ENCODE peak calls at places on chromosome 17, in nine cellular contexts. N, K, M, T, Q, J, Y, V and Z are unnamed samples.

GRCh38 chr17:45758544-45758943 is 25.6 kb upstream of the CRHR1 start:
- DNase-seq in N (no peak), K (no peak), M (no peak), T (no peak), Q (no peak), J (no peak), Y (no peak), V (no peak), Z (no peak)

GRCh38 chr17:31392002-31392855 is 754 bp downstream of the RAB11FIP4 start:
- DNase-seq in N (no peak), K (no peak), M (no peak), T (no peak), Q (no peak), J (no peak), Y (no peak), V (no peak), Z (no peak)

GRCh38 chr17:50056217-50056960 is 479 bp downstream of the ITGA3 start:
- DNase-seq in N (peak; percentile 62), K (no peak), M (peak; percentile 63), T (peak; percentile 80), Q (peak; percentile 80), J (peak; percentile 36), Y (peak; percentile 46), V (peak; percentile 70), Z (peak; percentile 76)

GRCh38 chr17:9760336-9760735 is 31.1 kb downstream of the DHRS7C start:
- DNase-seq in N (no peak), K (no peak), M (no peak), T (no peak), Q (no peak), J (no peak), Y (no peak), V (no peak), Z (no peak)

GRCh38 chr17:14337596-14338079 is 36.8 kb downstream of the HS3ST3B1 start:
- DNase-seq in N (no peak), K (no peak), M (no peak), T (no peak), Q (no peak), J (no peak), Y (no peak), V (no peak), Z (no peak)

GRCh38 chr17:42422412-42422957 is 571 bp downstream of the CAVIN1 start:
- DNase-seq in N (no peak), K (no peak), M (peak; percentile 24), T (no peak), Q (peak; percentile 66), J (no peak), Y (no peak), V (peak; percentile 50), Z (peak; percentile 11)

GRCh38 chr17:29572691-29573557 is 4.4 kb downstream of the TP53I13 start:
- DNase-seq in N (peak; percentile 34), K (no peak), M (peak; percentile 50), T (no peak), Q (peak; percentile 67), J (peak; percentile 18), Y (peak; percentile 27), V (peak; percentile 81), Z (no peak)

GRCh38 chr17:79549111-79549915 is 61.5 kb downstream of the RBFOX3 start:
- DNase-seq in N (no peak), K (no peak), M (no peak), T (no peak), Q (no peak), J (no peak), Y (no peak), V (no peak), Z (no peak)

GRCh38 chr17:49071106-49071505 is 61.5 kb upstream of the B4GALNT2 start:
- DNase-seq in N (no peak), K (no peak), M (no peak), T (no peak), Q (no peak), J (no peak), Y (no peak), V (no peak), Z (no peak)

GRCh38 chr17:50209472-50210248 is 8.2 kb upstream of the COL1A1 start:
- DNase-seq in N (peak; percentile 99), K (no peak), M (no peak), T (no peak), Q (peak; percentile 67), J (no peak), Y (no peak), V (peak; percentile 91), Z (no peak)

GRCh38 chr17:37842401-37842800 is 81.8 kb upstream of the TBC1D3K start:
- DNase-seq in N (no peak), K (no peak), M (no peak), T (no peak), Q (no peak), J (no peak), Y (no peak), V (no peak), Z (no peak)